ENCODE peak calls at places on chromosomes 5 and 9, in four cellular contexts. A is uterus, O is PC-3, F is psoas muscle. G is an unnamed sample.

GRCh38 chr5:139481122-139481533 is 1.4 kb downstream of the STING1 start:
- DNase-seq in A (peak; percentile 68), O (no peak), F (peak; percentile 49), G (peak; percentile 70)

GRCh38 chr5:174719211-174719610 is 5.2 kb upstream of the MSX2 start:
- DNase-seq in O (no peak), F (no peak), A (no peak), G (no peak)

GRCh38 chr9:110015759-110016158 is 192.2 kb downstream of the C9orf152 start:
- DNase-seq in F (no peak), A (no peak), O (peak; percentile 88), G (no peak)

GRCh38 chr9:127977877-127978647 is 2.7 kb downstream of the EEIG1 start:
- DNase-seq in A (peak; percentile 79), O (peak; percentile 36), F (peak; percentile 63), G (peak; percentile 79)

GRCh38 chr9:73200694-73201432 is 49.2 kb downstream of the ANXA1 start:
- DNase-seq in O (peak; percentile 68), F (no peak), A (no peak), G (no peak)

GRCh38 chr5:176737746-176738699 is 72.3 kb upstream of the UNC5A start:
- DNase-seq in F (no peak), O (no peak), A (no peak), G (no peak)

GRCh38 chr5:147472669-147473131 is 37.2 kb downstream of the DPYSL3 start:
- DNase-seq in A (no peak), F (no peak), O (no peak), G (no peak)

GRCh38 chr9:38067611-38067891 is 1.5 kb downstream of the SHB start:
- DNase-seq in F (peak; percentile 36), A (no peak), O (no peak), G (peak; percentile 67)

GRCh38 chr5:143023447-143024096 is 253.4 kb downstream of the ARHGAP26 start:
- DNase-seq in A (peak; percentile 28), F (peak; percentile 67), O (no peak), G (no peak)

GRCh38 chr5:56357426-56357825 is 124.3 kb upstream of the ANKRD55 start:
- DNase-seq in A (no peak), F (no peak), O (no peak), G (no peak)

GRCh38 chr5:69237877-69238276 is 3.2 kb downstream of the CDK7 start:
- DNase-seq in F (no peak), O (no peak), A (no peak), G (no peak)

GRCh38 chr5:143445726-143446125 is 42.2 kb upstream of the NR3C1 start:
- DNase-seq in F (no peak), A (no peak), O (no peak), G (no peak)

GRCh38 chr9:86534572-86535258 is 180.5 kb upstream of the TUT7 start:
- DNase-seq in F (no peak), A (no peak), O (no peak), G (no peak)

GRCh38 chr9:77598510-77598909 is 49.6 kb downstream of the GNA14 start:
- DNase-seq in A (peak; percentile 31), O (no peak), F (no peak), G (no peak)

GRCh38 chr9:129868571-129869486 is 33.6 kb downstream of the USP20 start:
- DNase-seq in O (peak; percentile 51), A (no peak), F (no peak), G (no peak)

GRCh38 chr5:307794-308579 is 13.5 kb upstream of the AHRR start:
- DNase-seq in O (no peak), A (no peak), F (no peak), G (no peak)

GRCh38 chr9:69861011-69861410 is 40.4 kb downstream of the CFAP95 start:
- DNase-seq in F (no peak), O (peak; percentile 47), A (no peak), G (no peak)

GRCh38 chr9:69857131-69857530 is 36.5 kb downstream of the CFAP95 start:
- DNase-seq in A (no peak), F (no peak), O (peak; percentile 45), G (no peak)

GRCh38 chr9:69857828-69858227 is 37.2 kb downstream of the CFAP95 start:
- DNase-seq in O (no peak), A (no peak), F (no peak), G (no peak)
- H3K4me1 ChIP-seq in O (no peaks in the 10 kb centered on the region), A (no peaks in the 10 kb centered on the region), F (no peaks in the 10 kb centered on the region), G (no peaks in the 10 kb centered on the region)

DNA sequence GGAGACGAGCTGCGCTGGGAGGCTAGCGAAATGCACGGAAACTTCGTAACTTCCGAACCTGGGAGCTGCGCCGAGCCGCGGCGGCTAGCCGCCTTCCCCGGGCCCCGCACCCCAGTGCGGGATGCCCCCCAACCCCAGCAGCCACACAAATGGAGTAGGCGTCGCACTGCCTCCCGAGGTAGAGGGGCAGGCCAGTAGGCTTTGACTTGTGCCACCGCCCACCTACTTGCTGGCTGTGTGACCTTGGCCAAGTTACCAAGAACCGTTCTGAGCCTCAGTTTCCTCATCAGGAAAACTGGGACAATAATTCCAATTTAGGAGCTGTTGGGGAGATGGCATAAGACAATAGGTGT is 540 bp upstream of the STRBP start:
- DNase-seq in F (no peak), A (no peak), O (no peak), G (no peak)
- H3K9me3 ChIP-seq in F (no peaks in the 10 kb centered on the region), A (no peaks in the 10 kb centered on the region), O (no peaks in the 10 kb centered on the region), G (no peaks in the 10 kb centered on the region)

DNA sequence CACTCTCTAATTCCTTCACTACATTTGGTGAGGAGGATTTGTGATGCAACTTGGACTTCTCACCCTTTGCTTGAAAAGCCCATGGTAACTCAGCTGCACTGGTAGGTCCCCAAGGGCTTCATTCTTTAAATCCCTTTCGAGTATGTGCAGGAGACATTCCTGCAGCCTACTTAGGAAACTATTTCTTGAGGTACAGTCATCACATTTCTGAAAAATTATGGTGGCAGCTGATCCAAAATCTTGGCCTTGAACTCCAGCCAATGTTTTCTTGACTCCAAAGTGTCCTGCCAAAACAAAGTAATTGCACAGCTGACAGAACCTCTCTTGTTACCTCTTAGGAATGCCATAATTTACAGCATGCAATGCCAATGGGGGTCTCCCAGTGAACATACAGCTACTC is 99.7 kb downstream of the NPR3 start:
- DNase-seq in F (no peak), A (no peak), O (no peak), G (no peak)
- H3K4me1 ChIP-seq in F (no peaks in the 10 kb centered on the region), A (no peaks in the 10 kb centered on the region), O (peaks cover 33% of the 10 kb centered on the region), G (no peaks in the 10 kb centered on the region)

GRCh38 chr5:141419074-141419880 is 1.6 kb upstream of the PCDHGA11 start:
- DNase-seq in O (no peak), F (no peak), A (no peak), G (no peak)

GRCh38 chr5:141421489-141421855 is 621 bp downstream of the PCDHGA11 start:
- DNase-seq in A (no peak), F (no peak), O (no peak), G (no peak)

GRCh38 chr5:141422742-141423291 is 2.0 kb downstream of the PCDHGA11 start:
- DNase-seq in F (no peak), A (no peak), O (no peak), G (no peak)

DNA sequence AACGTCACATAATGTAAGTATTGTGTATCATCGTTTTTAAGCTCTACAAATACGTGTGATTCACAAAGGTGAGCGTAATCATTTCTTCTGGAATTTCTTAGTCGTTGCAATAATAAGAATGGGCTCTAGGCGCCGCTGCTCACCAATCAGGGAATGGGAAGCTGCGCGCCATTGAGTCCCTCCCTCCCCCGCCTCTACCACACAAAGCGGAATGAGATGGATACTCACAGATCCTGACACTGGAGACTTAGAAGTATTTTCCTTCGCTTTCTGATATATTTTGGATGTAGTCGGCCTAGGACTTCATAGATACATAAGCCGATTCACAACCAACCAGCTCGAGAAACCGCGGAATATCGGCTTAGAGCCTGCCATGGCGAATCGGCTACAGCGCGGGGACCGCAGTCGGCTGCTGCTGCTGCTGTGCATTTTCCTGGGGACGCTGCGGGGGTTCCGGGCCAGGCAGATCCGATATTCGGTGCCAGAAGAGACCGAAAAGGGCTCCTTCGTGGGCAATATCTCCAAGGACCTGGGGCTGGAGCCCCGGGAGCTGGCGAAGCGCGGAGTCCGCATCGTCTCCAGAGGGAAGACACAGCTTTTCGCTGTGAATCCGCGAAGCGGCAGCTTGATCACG is at the start of gene PCDHGA11:
- DNase-seq in F (peak; percentile 29), O (no peak), A (no peak), G (peak; percentile 69)
- H3K9me3 ChIP-seq in F (peaks cover 9% of the 10 kb centered on the region), O (no peaks in the 10 kb centered on the region), A (no peaks in the 10 kb centered on the region), G (peaks cover 85% of the 10 kb centered on the region)

DNA sequence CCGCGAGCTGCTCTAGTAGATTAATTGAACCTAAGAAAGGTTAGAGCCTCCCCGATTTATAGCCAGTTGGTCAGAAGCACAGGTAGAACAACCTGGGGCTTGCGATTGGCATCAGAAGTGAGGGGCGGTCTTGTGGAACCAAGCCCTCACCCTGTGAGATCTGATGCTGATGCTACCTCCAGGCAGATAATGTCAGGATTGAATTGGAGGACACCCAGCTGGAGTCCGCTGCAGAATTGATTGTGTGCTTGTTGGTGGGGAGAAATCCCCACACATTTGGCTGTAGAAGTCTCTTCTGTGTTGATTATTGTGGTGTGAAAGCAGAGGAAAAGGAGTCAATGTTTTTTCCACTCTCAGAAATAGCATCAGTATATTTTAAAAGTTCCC is 32.5 kb downstream of the ATP6V0E1 start:
- DNase-seq in F (no peak), O (no peak), A (no peak), G (no peak)
- H3K4me1 ChIP-seq in F (peaks cover 40% of the 10 kb centered on the region), O (peaks cover 22% of the 10 kb centered on the region), A (no peaks in the 10 kb centered on the region), G (peaks cover 73% of the 10 kb centered on the region)

GRCh38 chr5:5588386-5588785 is 165.9 kb downstream of the ICE1 start:
- DNase-seq in F (no peak), A (no peak), O (no peak), G (no peak)
- H3K9me3 ChIP-seq in F (no peaks in the 10 kb centered on the region), A (no peaks in the 10 kb centered on the region), O (no peaks in the 10 kb centered on the region), G (no peaks in the 10 kb centered on the region)

G was measured in lower lobe of right lung.